ENCODE peak calls at places on chromosomes 3 and 15, in four cellular contexts. U, Q, T and N are unnamed samples.
A peak's percentile ranks its signal among the peaks of the same experiment; 100 is the strongest.

GRCh38 chr3:141940204-141940776 is 63.8 kb downstream of the ATP1B3 start:
- DNase-seq in U (no peak), T (no peak), Q (no peak), N (no peak)

GRCh38 chr3:126360714-126361060 is 3.5 kb upstream of the KLF15 start:
- DNase-seq in Q (no peak), T (no peak), U (no peak), N (no peak)

GRCh38 chr3:130480736-130481135 is 36.2 kb upstream of the COL6A6 start:
- DNase-seq in T (no peak), Q (no peak), U (peak; percentile 53), N (no peak)

GRCh38 chr3:155485897-155486296 is 192.4 kb upstream of the STRIT1 start:
- DNase-seq in U (no peak), T (no peak), Q (no peak), N (no peak)

GRCh38 chr3:180595536-180595935 is 6.4 kb upstream of the TTC14 start:
- DNase-seq in Q (no peak), T (no peak), U (no peak), N (no peak)

GRCh38 chr3:196314597-196314996 is 3.4 kb downstream of the DYNLT2B start:
- DNase-seq in T (no peak), U (no peak), Q (no peak), N (no peak)

GRCh38 chr15:92899910-92900711 is at the start of gene CHD2:
- DNase-seq in U (peak; percentile 79), Q (peak; percentile 91), T (peak; percentile 60), N (peak; percentile 82)

GRCh38 chr15:94968133-94968532 is 736.8 kb downstream of the MCTP2 start:
- DNase-seq in Q (no peak), U (no peak), T (no peak), N (no peak)

GRCh38 chr3:194095464-194095863 is 40.5 kb upstream of the HES1 start:
- DNase-seq in Q (peak; percentile 61), U (no peak), T (no peak), N (no peak)
- TF ChIP-seq NR2C2 in Q (no peak), U (no peak), T (no peak), N (no peak)

GRCh38 chr3:174317005-174317404 is 542.1 kb upstream of the NAALADL2 start:
- DNase-seq in U (no peak), T (no peak), Q (no peak), N (no peak)
- TF ChIP-seq NR2C2 in U (no peak), T (no peak), Q (no peak), N (no peak)

GRCh38 chr3:64880926-64881325 is 193.1 kb upstream of the ADAMTS9 start:
- DNase-seq in Q (no peak), U (no peak), T (no peak), N (no peak)
- TF ChIP-seq NR2C2 in Q (no peak), U (no peak), T (no peak), N (no peak)

GRCh38 chr3:49841126-49841525 is 15.2 kb downstream of the TRAIP start:
- DNase-seq in Q (no peak), T (peak; percentile 28), U (peak; percentile 66), N (no peak)
- TF ChIP-seq NR2C2 in Q (no peak), T (no peak), U (no peak), N (no peak)

GRCh38 chr15:52466134-52466701 is 62.5 kb downstream of the MYO5A start:
- DNase-seq in Q (no peak), U (peak; percentile 51), T (no peak), N (peak; percentile 97)
- TF ChIP-seq NR2C2 in Q (no peak), U (no peak), T (no peak), N (no peak)

DNA sequence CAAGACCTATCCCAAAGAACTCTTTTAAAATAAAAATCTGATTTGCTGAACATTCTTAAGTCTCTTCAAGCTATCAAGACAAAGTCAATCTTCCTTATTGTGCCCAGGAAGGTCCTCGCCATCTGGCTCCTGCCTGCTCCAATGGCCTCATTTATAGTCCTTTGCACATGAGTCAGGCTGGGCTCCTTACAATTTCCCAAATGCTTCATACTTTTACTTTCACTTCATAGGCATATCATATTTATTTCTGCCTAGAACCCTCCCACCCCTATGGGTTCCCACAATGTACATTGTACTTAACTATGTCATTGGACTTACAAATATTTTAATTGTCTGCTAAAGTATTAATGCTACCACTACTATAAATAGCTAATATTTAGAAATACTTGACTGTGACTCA is 9.1 kb downstream of the THRB start:
- DNase-seq in T (no peak), U (no peak), Q (no peak), N (no peak)
- TF ChIP-seq NR2C2 in T (no peak), U (no peak), Q (no peak), N (no peak)

DNA sequence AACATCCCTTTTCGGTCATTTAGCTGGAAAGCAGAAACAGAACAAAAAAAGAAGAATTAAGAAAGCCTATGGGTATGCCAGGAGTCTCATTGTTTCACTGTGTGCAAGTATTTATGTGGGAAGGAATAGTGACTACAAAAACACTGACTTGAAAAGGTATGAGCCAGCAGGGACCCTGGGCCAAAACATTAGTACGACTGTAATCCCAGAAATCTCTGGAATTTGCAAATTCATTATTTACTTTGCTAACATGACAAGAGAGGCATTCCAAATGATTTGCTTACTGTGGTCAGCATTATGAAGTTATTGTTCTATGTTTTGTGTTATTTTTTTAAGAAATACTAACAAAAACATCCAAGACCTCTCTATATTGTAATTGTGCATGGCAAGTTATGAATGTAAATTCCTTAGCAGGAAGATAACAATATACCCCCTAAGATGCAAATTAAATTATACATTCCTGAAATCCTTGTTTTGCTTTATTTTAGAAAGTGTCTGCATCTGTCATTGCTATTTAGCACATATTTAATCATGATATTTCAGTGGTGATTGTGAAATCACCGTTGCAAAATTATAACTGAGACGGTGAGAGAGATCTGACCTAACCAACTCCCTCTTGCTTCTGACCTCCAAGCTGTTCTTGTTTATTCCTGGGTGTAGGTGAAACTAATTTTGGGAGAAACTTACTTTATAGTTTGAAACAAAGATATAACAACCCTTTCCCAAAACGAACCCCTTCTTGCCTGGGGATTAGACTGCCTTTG is 299.2 kb downstream of the ZPLD1 start:
- DNase-seq in T (no peak), U (no peak), Q (no peak), N (no peak)
- TF ChIP-seq NR2C2 in T (no peak), U (no peak), Q (no peak), N (no peak)

GRCh38 chr3:159773706-159774105 is 214.9 kb upstream of the IL12A start:
- DNase-seq in U (no peak), Q (no peak), T (no peak), N (no peak)

GRCh38 chr3:159779883-159780282 is 208.8 kb upstream of the IL12A start:
- DNase-seq in U (no peak), Q (no peak), T (no peak), N (no peak)

GRCh38 chr3:159776779-159777178 is 211.9 kb upstream of the IL12A start:
- DNase-seq in T (no peak), Q (no peak), U (no peak), N (no peak)

GRCh38 chr3:159771865-159772611 is 216.6 kb upstream of the IL12A start:
- DNase-seq in Q (no peak), U (no peak), T (no peak), N (no peak)

GRCh38 chr3:159775372-159775961 is 213.2 kb upstream of the IL12A start:
- DNase-seq in U (peak; percentile 44), Q (no peak), T (no peak), N (no peak)
- TF ChIP-seq NR2C2 in U (no peak), Q (no peak), T (no peak), N (no peak)

GRCh38 chr15:77554306-77555080 is 78.2 kb downstream of the LINGO1 start:
- DNase-seq in Q (no peak), T (no peak), U (no peak), N (no peak)
- TF ChIP-seq NR2C2 in Q (no peak), T (no peak), U (no peak), N (no peak)

DNA sequence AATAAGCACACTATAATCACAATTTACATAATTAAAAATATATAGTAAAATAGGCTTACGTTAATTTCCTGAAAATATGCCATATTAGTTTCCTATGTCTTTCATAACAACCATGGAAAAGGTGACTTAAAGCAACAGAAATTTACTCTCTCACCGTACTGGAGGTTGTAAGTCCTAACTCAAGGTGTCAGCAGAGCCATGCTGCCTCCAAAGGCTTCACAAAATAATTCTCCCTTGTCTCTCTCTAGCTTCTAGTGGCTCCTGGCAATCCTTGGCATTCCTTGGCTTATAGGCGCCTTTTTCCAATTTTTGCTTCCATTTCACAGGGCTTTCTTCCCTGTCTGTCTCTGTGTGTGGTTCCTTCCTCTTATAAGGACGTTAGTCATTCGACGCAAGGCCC is 7.6 kb downstream of the SI start:
- DNase-seq in Q (peak; percentile 5), U (no peak), T (no peak), N (no peak)
- TF ChIP-seq NR2C2 in Q (no peak), U (no peak), T (no peak), N (no peak)